ENCODE peak calls at places on chromosomes 13 and 19, in five cellular contexts. D is colonic mucosa; H is CD8-positive, alpha-beta T cell; R is uterus; Y is PC-3. O is an unnamed sample.

GRCh38 chr13:114109646-114110045 is 22.8 kb downstream of the RASA3 start:
- DNase-seq in Y (no peak), R (peak; percentile 28), H (peak; percentile 70), D (no peak), O (no peak)

GRCh38 chr19:48636859-48637448 is at the start of gene DBP:
- DNase-seq in R (no peak), D (no peak), H (peak; percentile 47), Y (peak; percentile 49), O (no peak)

GRCh38 chr19:48386981-48387380 is 4.4 kb downstream of the KDELR1 start:
- DNase-seq in R (no peak), D (no peak), Y (no peak), H (no peak), O (no peak)

GRCh38 chr13:50127017-50127725 is 111.9 kb downstream of the KCNRG start:
- DNase-seq in D (peak; percentile 52), H (peak; percentile 52), Y (no peak), R (peak; percentile 49), O (peak; percentile 52)

GRCh38 chr19:16921766-16922591 is 33.2 kb downstream of the F2RL3 start:
- DNase-seq in R (no peak), D (no peak), Y (no peak), H (no peak), O (no peak)

GRCh38 chr19:10105241-10106099 is 692 bp upstream of the PPAN start:
- DNase-seq in R (no peak), H (peak; percentile 62), Y (no peak), D (peak; percentile 20), O (no peak)

GRCh38 chr13:78595819-78596700 is 7.3 kb downstream of the POU4F1 start:
- DNase-seq in H (no peak), Y (no peak), R (no peak), D (no peak), O (peak; percentile 61)

GRCh38 chr13:42272115-42272756 is at the start of gene AKAP11:
- DNase-seq in D (peak; percentile 53), H (peak; percentile 45), R (no peak), Y (peak; percentile 18), O (peak; percentile 57)

GRCh38 chr13:83515267-83515666 is 367.0 kb downstream of the SLITRK1 start:
- DNase-seq in H (no peak), Y (peak; percentile 67), R (no peak), D (no peak), O (no peak)

GRCh38 chr13:21670006-21670882 is 629 bp upstream of the FGF9 start:
- DNase-seq in H (peak; percentile 73), D (peak; percentile 78), R (peak; percentile 57), Y (no peak), O (peak; percentile 49)

GRCh38 chr13:39282400-39282972 is 244.2 kb downstream of the NHLRC3 start:
- DNase-seq in R (no peak), Y (no peak), H (no peak), D (no peak), O (no peak)

DNA sequence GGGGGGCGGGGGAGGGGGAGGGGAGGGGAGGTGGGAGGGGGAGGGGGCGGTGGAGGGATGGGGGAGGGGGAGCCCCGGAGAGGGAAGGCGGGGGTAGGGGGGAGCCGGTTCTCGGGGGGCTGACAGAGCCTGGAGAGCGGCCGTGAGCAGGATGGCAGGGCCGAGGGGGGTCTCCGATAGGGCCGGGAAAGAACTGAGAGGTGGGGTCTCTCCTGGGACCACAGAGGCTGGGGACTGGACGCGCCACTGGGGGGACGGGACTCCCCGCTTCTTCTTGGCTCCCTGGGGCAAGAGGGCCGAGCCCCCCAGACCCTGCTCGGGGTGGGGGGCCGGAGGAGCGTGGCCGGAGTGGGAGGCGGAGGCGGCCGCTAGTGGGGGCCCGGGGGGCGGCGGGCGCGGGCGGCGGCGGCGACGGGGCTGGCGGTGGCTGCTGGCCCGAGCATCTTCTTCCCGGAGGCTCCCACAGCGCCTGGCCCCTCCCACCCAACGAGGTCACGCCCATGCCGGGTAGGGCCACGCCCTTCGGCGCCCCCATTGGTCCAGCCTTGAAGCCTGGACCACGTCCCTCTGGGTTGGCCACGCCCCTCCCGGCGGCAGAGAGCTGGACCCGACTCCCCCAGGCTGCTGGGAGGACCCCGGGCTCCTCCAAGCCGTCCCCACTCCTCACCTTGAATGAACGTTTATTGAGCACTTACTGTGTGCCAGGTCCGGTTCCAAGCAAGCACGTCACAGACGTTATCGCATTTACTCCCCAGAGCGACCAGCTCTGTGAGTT is at the start of gene NOVA2:
- DNase-seq in R (peak; percentile 42), Y (peak; percentile 48), D (peak; percentile 33), H (peak; percentile 25), O (peak; percentile 85)
- H3K27ac ChIP-seq in R (peak within 1 kb of the TSS; percentile 68), Y (no peak within 1 kb of the TSS), D (no peak within 1 kb of the TSS), H (no peak within 1 kb of the TSS), O (no peak within 1 kb of the TSS)

DNA sequence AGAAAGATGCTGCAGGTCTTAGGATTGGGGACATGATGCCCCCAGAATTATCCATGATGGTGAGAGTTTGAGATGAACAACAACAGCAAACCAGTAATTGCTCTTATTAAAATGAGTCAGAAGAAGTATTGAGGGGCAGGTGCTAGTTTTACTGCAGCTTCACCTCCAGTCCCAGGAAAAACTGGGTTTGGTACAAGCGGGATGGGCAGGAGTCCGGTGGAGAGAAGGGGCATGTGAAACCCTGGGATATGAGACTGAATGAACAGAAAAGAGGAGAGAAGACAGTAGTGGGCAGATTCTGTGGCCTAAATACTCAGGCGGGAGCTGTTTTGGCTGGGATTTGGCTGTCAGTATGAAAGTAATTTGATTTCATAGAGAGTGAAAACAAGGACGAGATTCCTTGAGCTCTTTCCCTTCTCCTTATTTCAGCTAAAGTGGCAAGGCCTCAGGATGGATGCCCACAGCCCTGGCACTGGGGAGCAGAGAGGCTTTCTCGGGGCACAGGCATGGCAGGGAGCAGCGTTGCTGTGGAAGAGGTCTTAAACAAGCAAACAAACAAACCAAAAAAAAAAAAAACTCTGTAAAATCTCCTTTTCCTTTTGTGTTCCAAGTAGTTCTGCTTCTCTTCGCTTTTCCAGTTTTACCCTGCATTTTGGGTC is 30.7 kb downstream of the NFIX start:
- DNase-seq in H (no peak), D (no peak), Y (no peak), R (no peak), O (no peak)
- H3K4me3 ChIP-seq in H (no peak overlapping the region), D (peak overlapping the region; percentile 25), Y (peak overlapping the region; percentile 82), R (peak overlapping the region; percentile 33), O (no peak overlapping the region)

GRCh38 chr19:45159204-45159970 is 1.4 kb downstream of the NKPD1 start:
- DNase-seq in D (no peak), H (no peak), Y (no peak), R (no peak), O (no peak)

GRCh38 chr19:45159971-45160324 is 834 bp downstream of the NKPD1 start:
- DNase-seq in R (no peak), H (no peak), D (no peak), Y (no peak), O (no peak)

GRCh38 chr19:45162464-45163143 is 1.8 kb upstream of the NKPD1 start:
- DNase-seq in D (no peak), Y (no peak), H (no peak), R (no peak), O (no peak)

GRCh38 chr19:45161715-45162463 is 1.1 kb upstream of the NKPD1 start:
- DNase-seq in Y (peak; percentile 25), R (no peak), H (no peak), D (no peak), O (peak; percentile 42)

DNA sequence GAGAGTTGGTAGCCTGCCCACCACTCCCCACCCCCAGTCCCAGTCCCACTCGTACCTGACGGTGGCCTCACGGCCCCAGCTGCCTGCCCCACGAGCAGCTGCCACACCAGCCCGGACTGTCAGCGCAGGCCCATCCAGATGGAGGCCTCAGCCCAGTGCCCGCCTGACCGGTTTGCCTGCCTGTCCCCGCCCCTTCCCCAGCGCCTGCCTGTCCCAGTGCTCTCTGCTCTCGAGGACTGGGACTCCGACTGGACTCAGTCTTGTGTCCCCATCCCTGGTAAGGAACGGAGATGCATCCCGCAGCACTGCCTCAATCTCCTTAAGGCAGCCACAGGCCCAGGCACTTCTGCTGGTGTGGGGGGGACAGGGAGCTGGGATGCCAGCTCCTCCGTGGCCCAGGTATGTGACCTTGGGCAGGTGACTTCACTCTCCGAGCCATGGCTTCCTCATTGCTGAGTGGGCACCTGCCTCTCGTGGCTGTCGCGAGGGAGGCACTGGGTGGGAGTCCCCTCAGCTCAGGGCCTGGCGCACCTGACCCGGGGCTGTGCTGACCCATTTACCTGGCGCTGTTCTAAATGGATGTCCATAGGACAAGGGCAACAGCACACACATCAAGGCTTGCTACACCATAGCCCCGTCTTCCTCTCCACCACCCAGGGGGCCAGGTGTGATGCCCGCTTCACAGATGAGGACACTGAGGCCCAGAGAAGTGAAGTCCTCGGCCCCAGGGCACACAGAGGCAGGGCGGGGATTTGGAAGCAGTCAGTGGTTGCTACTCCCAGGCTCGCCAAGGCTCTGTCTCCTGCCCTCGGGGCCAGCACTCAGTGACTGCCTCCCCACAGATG is at the start of gene NKPD1:
- DNase-seq in H (no peak), Y (peak; percentile 58), D (peak; percentile 62), R (no peak), O (no peak)
- H3K4me1 ChIP-seq in H (peaks cover 16% of the 10 kb centered on the region), Y (peaks cover 11% of the 10 kb centered on the region), D (peaks cover 8% of the 10 kb centered on the region), R (no peaks in the 10 kb centered on the region), O (peaks cover 6% of the 10 kb centered on the region)

GRCh38 chr19:43784981-43785808 is 4.4 kb upstream of the KCNN4 start:
- DNase-seq in Y (peak; percentile 84), R (peak; percentile 32), H (peak; percentile 52), D (peak; percentile 79), O (peak; percentile 42)
- H3K27ac ChIP-seq in Y (peak overlapping the region; percentile 98), R (peak overlapping the region; percentile 9), H (peak overlapping the region; percentile 25), D (peak overlapping the region; percentile 34), O (no peak overlapping the region)

GRCh38 chr13:32428581-32429072 is 697 bp upstream of the N4BP2L1 start:
- DNase-seq in R (no peak), D (no peak), H (no peak), Y (no peak), O (no peak)
- H3K4me3 ChIP-seq in R (peak overlapping the region; percentile 63), D (peak overlapping the region; percentile 71), H (peak overlapping the region; percentile 60), Y (peak overlapping the region; percentile 80), O (peak overlapping the region; percentile 81)

GRCh38 chr19:31152906-31153305 is 196.3 kb downstream of the TSHZ3 start:
- DNase-seq in R (no peak), H (no peak), D (no peak), Y (no peak), O (no peak)

GRCh38 chr19:31149306-31149975 is 199.8 kb downstream of the TSHZ3 start:
- DNase-seq in H (no peak), R (no peak), D (no peak), Y (no peak), O (no peak)

GRCh38 chr19:31148671-31149070 is 200.6 kb downstream of the TSHZ3 start:
- DNase-seq in Y (no peak), H (no peak), D (no peak), R (no peak), O (no peak)

GRCh38 chr19:31154021-31154420 is 195.2 kb downstream of the TSHZ3 start:
- DNase-seq in H (no peak), Y (peak; percentile 59), R (no peak), D (no peak), O (no peak)
- H3K4me1 ChIP-seq in H (no peaks in the 10 kb centered on the region), Y (no peaks in the 10 kb centered on the region), R (no peaks in the 10 kb centered on the region), D (no peaks in the 10 kb centered on the region), O (no peaks in the 10 kb centered on the region)

DNA sequence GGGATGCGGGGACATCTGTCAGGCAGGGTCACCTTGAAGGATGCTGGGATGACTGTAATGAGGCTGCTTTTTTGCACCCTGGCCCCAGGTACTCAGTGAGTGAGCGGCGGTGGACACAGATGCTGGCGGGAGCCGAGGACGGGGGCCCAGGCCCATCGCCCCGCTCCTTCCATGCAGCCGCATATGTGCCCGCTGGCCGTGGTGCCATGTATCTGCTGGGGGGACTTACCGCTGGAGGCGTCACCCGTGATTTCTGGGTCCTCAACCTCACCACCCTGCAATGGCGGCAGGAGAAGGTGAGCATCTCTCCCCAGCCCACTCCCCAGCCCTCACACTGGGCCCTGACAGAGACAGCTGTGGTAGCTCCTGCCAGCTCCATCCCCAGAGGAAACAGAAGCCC is 31.3 kb downstream of the MEGF8 start:
- DNase-seq in R (no peak), Y (no peak), D (no peak), H (no peak), O (no peak)
- H3K27ac ChIP-seq in R (no peak overlapping the region), Y (no peak overlapping the region), D (no peak overlapping the region), H (no peak overlapping the region), O (no peak overlapping the region)

GRCh38 chr13:96968027-96968426 is 26.2 kb downstream of the OXGR1 start:
- DNase-seq in Y (no peak), H (no peak), R (no peak), D (no peak), O (no peak)
- H3K4me3 ChIP-seq in Y (no peak overlapping the region), H (no peak overlapping the region), R (no peak overlapping the region), D (no peak overlapping the region), O (peak overlapping the region; percentile 4)